ENCODE peak calls at places on chromosomes 7 and 10, in five cellular contexts. J, K, I, W and A are unnamed samples.

GRCh38 chr7:8063706-8064297 is 95.2 kb downstream of the GLCCI1 start:
- DNase-seq in J (no peak), I (no peak), K (no peak), W (no peak), A (no peak)

GRCh38 chr7:153524070-153524601 is 528.1 kb upstream of the DPP6 start:
- DNase-seq in I (no peak), W (no peak), J (no peak), K (peak; percentile 38), A (no peak)

GRCh38 chr7:115805458-115805857 is 225.1 kb downstream of the TFEC start:
- DNase-seq in J (no peak), I (no peak), W (no peak), K (no peak), A (no peak)

GRCh38 chr10:21919117-21919516 is 84.4 kb downstream of the DNAJC1 start:
- DNase-seq in K (no peak), I (no peak), W (no peak), J (no peak), A (no peak)

GRCh38 chr7:157302314-157302711 is 34.5 kb upstream of the DNAJB6 start:
- DNase-seq in W (no peak), K (peak; percentile 67), J (peak; percentile 75), I (no peak), A (no peak)

GRCh38 chr10:130924138-130924819 is 387.2 kb downstream of the TCERG1L start:
- DNase-seq in J (no peak), W (no peak), K (no peak), I (peak; percentile 79), A (no peak)

GRCh38 chr10:133359554-133359971 is 1.7 kb upstream of the FUOM start:
- DNase-seq in J (peak; percentile 3), K (peak; percentile 82), W (no peak), I (no peak), A (no peak)

GRCh38 chr10:108673756-108674155 is 1249.6 kb downstream of the XPNPEP1 start:
- DNase-seq in K (no peak), I (no peak), W (no peak), J (no peak), A (no peak)

GRCh38 chr10:5977471-5978370 is at the start of gene IL15RA:
- DNase-seq in J (peak; percentile 93), W (no peak), I (no peak), K (peak; percentile 90), A (peak; percentile 85)

GRCh38 chr10:28125701-28126100 is 126.8 kb upstream of the ODAD2 start:
- DNase-seq in W (no peak), J (no peak), K (no peak), I (no peak), A (no peak)

GRCh38 chr7:68671046-68671445 is 927.2 kb upstream of the AUTS2 start:
- DNase-seq in K (no peak), I (no peak), J (no peak), W (no peak), A (no peak)

GRCh38 chr7:26426096-26426495 is 134.4 kb downstream of the SNX10 start:
- DNase-seq in W (no peak), I (no peak), K (no peak), J (no peak), A (no peak)

GRCh38 chr7:5421626-5422323 is 1.9 kb downstream of the TNRC18 start:
- DNase-seq in J (peak; percentile 86), K (peak; percentile 64), I (no peak), W (no peak), A (no peak)

GRCh38 chr10:64075604-64076003 is 554.4 kb downstream of the REEP3 start:
- DNase-seq in K (no peak), J (no peak), I (no peak), W (no peak), A (no peak)

GRCh38 chr7:82050134-82050533 is 280.3 kb upstream of the HGF start:
- DNase-seq in I (no peak), K (no peak), W (no peak), J (no peak), A (no peak)

GRCh38 chr7:101882595-101883564 is 65.5 kb downstream of the CUX1 start:
- DNase-seq in J (no peak), K (peak; percentile 85), I (peak; percentile 98), W (no peak), A (peak; percentile 87)

GRCh38 chr7:132350741-132351140 is 225.5 kb downstream of the PLXNA4 start:
- DNase-seq in W (no peak), J (no peak), K (no peak), I (no peak), A (no peak)

GRCh38 chr10:5665380-5666323 is 743 bp downstream of the ASB13 start:
- DNase-seq in W (no peak), I (peak; percentile 72), J (no peak), K (peak; percentile 37), A (no peak)

GRCh38 chr7:139828880-139829653 is at the start of gene TBXAS1:
- DNase-seq in K (peak; percentile 57), I (peak; percentile 62), W (no peak), J (no peak), A (no peak)

GRCh38 chr7:107180378-107180777 is 11.6 kb downstream of the HBP1 start:
- DNase-seq in K (peak; percentile 56), W (no peak), J (no peak), I (no peak), A (no peak)

GRCh38 chr10:44958196-44958896 is 1.3 kb upstream of the RASSF4 start:
- DNase-seq in I (peak; percentile 82), W (no peak), J (no peak), K (no peak), A (peak; percentile 45)

GRCh38 chr7:101400751-101401150 is 38.1 kb downstream of the COL26A1 start:
- DNase-seq in I (no peak), K (no peak), W (no peak), J (no peak), A (no peak)

GRCh38 chr10:76558996-76559888 is 1078.4 kb downstream of the KCNMA1 start:
- DNase-seq in K (no peak), W (no peak), I (no peak), J (no peak), A (no peak)

GRCh38 chr10:32153931-32154330 is 97.7 kb upstream of the KIF5B start:
- DNase-seq in J (no peak), I (no peak), K (no peak), W (no peak), A (no peak)

GRCh38 chr10:109386921-109387320 is 536.4 kb downstream of the XPNPEP1 start:
- DNase-seq in K (no peak), J (no peak), W (no peak), I (no peak), A (no peak)

GRCh38 chr10:61855771-61856170 is 45.7 kb upstream of the ARID5B start:
- DNase-seq in W (no peak), K (no peak), I (no peak), J (no peak), A (no peak)

GRCh38 chr7:156014808-156015207 is 202.5 kb upstream of the SHH start:
- DNase-seq in I (peak; percentile 71), K (no peak), J (no peak), W (no peak), A (no peak)

GRCh38 chr7:4162845-4163564 is 519.1 kb upstream of the FOXK1 start:
- DNase-seq in K (no peak), W (no peak), J (peak; percentile 50), I (no peak), A (no peak)

GRCh38 chr7:17532861-17533404 is 234.5 kb downstream of the AHR start:
- DNase-seq in K (no peak), J (no peak), W (no peak), I (no peak), A (no peak)

GRCh38 chr10:43399911-43400310 is 9.1 kb downstream of the HNRNPF start:
- DNase-seq in I (no peak), W (no peak), K (no peak), J (no peak), A (no peak)

GRCh38 chr10:21171936-21172773 is 275.0 kb upstream of the NEBL start:
- DNase-seq in I (no peak), K (peak; percentile 47), W (no peak), J (no peak), A (no peak)

GRCh38 chr10:13099144-13099665 is 758 bp upstream of the OPTN start:
- DNase-seq in W (peak; percentile 58), J (no peak), K (peak; percentile 62), I (no peak), A (no peak)

GRCh38 chr7:103059471-103059870 is 15.1 kb downstream of the FBXL13 start:
- DNase-seq in J (no peak), I (no peak), W (no peak), K (no peak), A (no peak)
- H3K4me3 ChIP-seq in J (no peak overlapping the region), I (no peak overlapping the region), W (no peak overlapping the region), K (no peak overlapping the region), A (no peak overlapping the region)

GRCh38 chr10:104258209-104258608 is 3.5 kb downstream of the GSTO1 start:
- DNase-seq in I (no peak), J (no peak), W (no peak), K (no peak), A (no peak)

GRCh38 chr10:104259999-104260774 is 5.5 kb downstream of the GSTO1 start:
- DNase-seq in K (no peak), W (no peak), I (no peak), J (no peak), A (no peak)

GRCh38 chr10:104262055-104262454 is 6.9 kb upstream of the GSTO2 start:
- DNase-seq in W (no peak), I (no peak), J (no peak), K (no peak), A (no peak)

GRCh38 chr10:104259456-104259855 is 4.8 kb downstream of the GSTO1 start:
- DNase-seq in J (no peak), K (no peak), W (no peak), I (no peak), A (no peak)

DNA sequence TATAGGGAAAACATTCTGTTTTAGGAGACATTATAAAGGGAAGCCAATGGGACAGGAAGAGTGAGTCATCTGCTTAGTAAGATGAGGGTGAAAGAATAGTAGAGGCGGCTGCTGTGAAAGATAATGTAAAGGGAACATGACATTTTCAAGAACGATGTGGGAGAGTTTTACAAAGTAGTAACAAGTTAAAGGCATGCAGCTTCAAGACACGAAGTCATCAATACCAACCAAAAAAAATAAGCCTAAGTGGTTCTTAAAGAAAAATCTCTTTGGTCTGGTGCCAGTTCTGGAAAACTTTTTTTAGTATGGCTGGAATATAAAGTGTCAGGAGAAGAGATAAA is 6.1 kb downstream of the GSTO1 start:
- DNase-seq in W (no peak), I (no peak), J (no peak), K (no peak), A (no peak)
- H3K4me1 ChIP-seq in W (no peaks in the 10 kb centered on the region), I (peaks cover 67% of the 10 kb centered on the region), J (peaks cover 55% of the 10 kb centered on the region), K (peaks cover 59% of the 10 kb centered on the region), A (peaks cover 55% of the 10 kb centered on the region)

GRCh38 chr7:130990178-130990832 is 256.3 kb upstream of the KLF14 start:
- DNase-seq in K (peak; percentile 75), I (no peak), W (no peak), J (no peak), A (no peak)
- TF ChIP-seq POLR2AphosphoS5 in K (no peak), I (no peak), W (no peak), J (peak; percentile 38), A (no peak)

GRCh38 chr7:6438427-6438826 is 9.3 kb downstream of the DAGLB start:
- DNase-seq in W (no peak), J (no peak), I (no peak), K (no peak), A (no peak)

GRCh38 chr7:6437251-6437650 is 10.5 kb downstream of the DAGLB start:
- DNase-seq in K (no peak), I (no peak), J (no peak), W (no peak), A (no peak)

GRCh38 chr7:6435486-6436384 is 12.0 kb downstream of the DAGLB start:
- DNase-seq in J (peak; percentile 86), K (peak; percentile 84), W (peak; percentile 56), I (no peak), A (peak; percentile 89)

GRCh38 chr7:6433814-6434630 is 13.7 kb downstream of the DAGLB start:
- DNase-seq in I (no peak), K (no peak), W (no peak), J (no peak), A (no peak)

GRCh38 chr7:6436385-6436685 is 11.4 kb downstream of the DAGLB start:
- DNase-seq in W (no peak), I (no peak), K (no peak), J (no peak), A (no peak)
- H3K4me3 ChIP-seq in W (no peak overlapping the region), I (no peak overlapping the region), K (no peak overlapping the region), J (no peak overlapping the region), A (no peak overlapping the region)